ENCODE peak calls at places on chromosomes 4 and X, in six cellular contexts. One of them, this sample, is unnamed.

GRCh38 chrX:21770631-21771321 is 12.9 kb upstream of the SMPX start:
- DNase-seq in fibroblast of pulmonary artery: no peak
- DNase-seq in kidney epithelial cell: no peak
- DNase-seq in CD4-positive, alpha-beta T cell: no peak
- DNase-seq in gastrocnemius medialis: no peak
- DNase-seq in MM.1S: no peak
- DNase-seq in this sample: no peak

GRCh38 chr4:53119685-53120084 is 246.2 kb downstream of the SCFD2 start:
- DNase-seq in fibroblast of pulmonary artery: peak
- DNase-seq in kidney epithelial cell: no peak
- DNase-seq in CD4-positive, alpha-beta T cell: no peak
- DNase-seq in gastrocnemius medialis: no peak
- DNase-seq in MM.1S: no peak
- DNase-seq in this sample: no peak

GRCh38 chr4:57114973-57115372 is 4.8 kb upstream of the IGFBP7 start:
- DNase-seq in fibroblast of pulmonary artery: peak
- DNase-seq in kidney epithelial cell: no peak
- DNase-seq in CD4-positive, alpha-beta T cell: no peak
- DNase-seq in gastrocnemius medialis: no peak
- DNase-seq in MM.1S: no peak
- DNase-seq in this sample: no peak

GRCh38 chr4:2797545-2798305 is 4.8 kb downstream of the SH3BP2 start:
- DNase-seq in fibroblast of pulmonary artery: no peak
- DNase-seq in kidney epithelial cell: no peak
- DNase-seq in CD4-positive, alpha-beta T cell: peak
- DNase-seq in gastrocnemius medialis: peak
- DNase-seq in MM.1S: no peak
- DNase-seq in this sample: no peak

GRCh38 chr4:128394778-128395177 is 107.2 kb upstream of the PGRMC2 start:
- DNase-seq in fibroblast of pulmonary artery: no peak
- DNase-seq in kidney epithelial cell: no peak
- DNase-seq in CD4-positive, alpha-beta T cell: no peak
- DNase-seq in gastrocnemius medialis: peak
- DNase-seq in MM.1S: no peak
- DNase-seq in this sample: no peak

GRCh38 chr4:182265881-182266280 is 22.7 kb downstream of the TENM3 start:
- DNase-seq in fibroblast of pulmonary artery: no peak
- DNase-seq in kidney epithelial cell: no peak
- DNase-seq in CD4-positive, alpha-beta T cell: no peak
- DNase-seq in gastrocnemius medialis: no peak
- DNase-seq in MM.1S: no peak
- DNase-seq in this sample: no peak

GRCh38 chr4:98446499-98447375 is 185.6 kb downstream of the RAP1GDS1 start:
- DNase-seq in fibroblast of pulmonary artery: peak
- DNase-seq in kidney epithelial cell: peak
- DNase-seq in CD4-positive, alpha-beta T cell: peak
- DNase-seq in gastrocnemius medialis: peak
- DNase-seq in MM.1S: peak
- DNase-seq in this sample: no peak

GRCh38 chr4:23956601-23957364 is 66.9 kb upstream of the PPARGC1A start:
- DNase-seq in fibroblast of pulmonary artery: no peak
- DNase-seq in kidney epithelial cell: no peak
- DNase-seq in CD4-positive, alpha-beta T cell: no peak
- DNase-seq in gastrocnemius medialis: no peak
- DNase-seq in MM.1S: no peak
- DNase-seq in this sample: no peak

GRCh38 chr4:91064157-91064853 is 937.1 kb downstream of the CCSER1 start:
- DNase-seq in fibroblast of pulmonary artery: peak
- DNase-seq in kidney epithelial cell: peak
- DNase-seq in CD4-positive, alpha-beta T cell: no peak
- DNase-seq in gastrocnemius medialis: no peak
- DNase-seq in MM.1S: no peak
- DNase-seq in this sample: no peak

GRCh38 chrX:131543774-131544173 is at the start of gene OR13H1:
- DNase-seq in fibroblast of pulmonary artery: no peak
- DNase-seq in kidney epithelial cell: no peak
- DNase-seq in CD4-positive, alpha-beta T cell: no peak
- DNase-seq in gastrocnemius medialis: no peak
- DNase-seq in MM.1S: no peak
- DNase-seq in this sample: no peak

GRCh38 chrX:131548994-131549393 is 5.1 kb downstream of the OR13H1 start:
- DNase-seq in fibroblast of pulmonary artery: no peak
- DNase-seq in kidney epithelial cell: no peak
- DNase-seq in CD4-positive, alpha-beta T cell: no peak
- DNase-seq in gastrocnemius medialis: no peak
- DNase-seq in MM.1S: no peak
- DNase-seq in this sample: no peak

DNA sequence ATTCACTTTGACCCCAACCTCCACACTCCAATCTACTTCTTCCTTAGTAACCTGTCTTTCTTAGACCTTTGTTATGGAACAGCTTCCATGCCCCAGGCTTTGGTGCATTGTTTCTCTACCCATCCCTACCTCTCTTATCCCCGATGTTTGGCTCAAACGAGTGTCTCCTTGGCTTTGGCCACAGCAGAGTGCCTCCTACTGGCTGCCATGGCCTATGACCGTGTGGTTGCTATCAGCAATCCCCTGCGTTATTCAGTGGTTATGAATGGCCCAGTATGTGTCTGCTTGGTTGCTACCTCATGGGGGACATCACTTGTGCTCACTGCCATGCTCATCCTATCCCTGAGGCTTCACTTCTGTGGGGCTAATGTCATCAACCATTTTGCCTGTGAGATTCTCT is 344 bp downstream of the OR13H1 start:
- DNase-seq in fibroblast of pulmonary artery: no peak
- DNase-seq in kidney epithelial cell: no peak
- DNase-seq in CD4-positive, alpha-beta T cell: no peak
- DNase-seq in gastrocnemius medialis: no peak
- DNase-seq in MM.1S: no peak
- DNase-seq in this sample: no peak
- TF ChIP-seq CTCF in fibroblast of pulmonary artery: no peak
- TF ChIP-seq CTCF in kidney epithelial cell: no peak
- TF ChIP-seq CTCF in CD4-positive, alpha-beta T cell: no peak
- TF ChIP-seq CTCF in gastrocnemius medialis: no peak
- TF ChIP-seq CTCF in MM.1S: no peak
- TF ChIP-seq CTCF in this sample: no peak

DNA sequence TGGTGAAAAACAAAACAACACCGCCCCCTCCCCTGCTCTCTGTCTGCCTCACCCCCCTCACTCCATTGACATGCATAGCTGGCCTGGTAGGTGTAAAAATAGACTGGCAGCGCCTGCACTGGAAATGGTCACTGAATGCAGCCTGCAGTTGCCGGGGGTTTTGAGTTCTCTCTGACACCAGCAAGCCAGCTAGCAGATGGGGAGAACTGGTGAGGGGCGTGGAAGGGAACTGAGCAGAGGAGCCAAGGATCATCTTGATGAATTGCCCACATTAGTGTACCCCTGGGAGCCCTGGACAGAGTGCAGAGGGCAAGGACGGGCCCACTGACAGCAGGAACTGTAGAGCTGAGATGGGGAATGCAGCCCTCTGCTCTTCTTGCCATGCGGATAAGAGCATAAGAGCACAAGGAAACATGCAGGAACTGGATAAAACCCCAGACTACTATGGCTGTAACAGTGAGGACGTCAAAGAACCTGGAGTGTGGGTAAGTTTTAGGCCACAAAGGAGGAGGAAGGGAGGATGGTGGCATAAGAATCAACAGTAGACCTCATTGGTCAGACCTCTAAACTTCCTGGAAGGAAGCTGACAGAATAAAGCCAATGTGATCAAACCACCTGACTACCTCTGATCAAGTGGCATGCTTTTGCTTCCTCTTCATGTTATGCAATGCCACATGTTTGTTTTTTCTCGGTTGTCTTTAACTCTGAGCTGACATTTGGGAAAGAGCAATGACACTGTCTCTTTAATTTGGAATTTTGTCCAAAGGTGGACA is 96.3 kb downstream of the ANK2 start:
- DNase-seq in fibroblast of pulmonary artery: no peak
- DNase-seq in kidney epithelial cell: no peak
- DNase-seq in CD4-positive, alpha-beta T cell: no peak
- DNase-seq in gastrocnemius medialis: peak
- DNase-seq in MM.1S: no peak
- DNase-seq in this sample: no peak
- TF ChIP-seq CTCF in fibroblast of pulmonary artery: no peak
- TF ChIP-seq CTCF in kidney epithelial cell: no peak
- TF ChIP-seq CTCF in CD4-positive, alpha-beta T cell: no peak
- TF ChIP-seq CTCF in gastrocnemius medialis: no peak
- TF ChIP-seq CTCF in MM.1S: no peak
- TF ChIP-seq CTCF in this sample: no peak

DNA sequence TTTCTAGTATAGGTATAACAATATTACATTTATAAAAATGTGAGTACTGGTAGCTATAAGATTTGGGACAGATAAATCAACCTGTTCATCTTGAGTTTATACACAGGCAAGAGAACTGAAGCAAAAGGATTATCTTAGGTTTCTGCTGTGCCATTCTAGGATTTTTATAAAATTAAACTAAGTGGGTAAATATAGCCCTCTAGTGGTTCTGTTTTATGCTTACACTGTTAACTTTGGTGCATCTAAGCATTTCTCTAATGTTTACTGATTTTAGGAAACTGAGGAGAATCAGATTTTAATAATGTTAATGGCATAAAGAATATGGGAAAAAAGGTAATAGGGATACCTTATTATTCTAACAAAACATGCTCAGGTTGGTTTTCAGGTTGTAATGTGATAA is 1.1 kb upstream of the RRH start:
- DNase-seq in fibroblast of pulmonary artery: peak
- DNase-seq in kidney epithelial cell: no peak
- DNase-seq in CD4-positive, alpha-beta T cell: no peak
- DNase-seq in gastrocnemius medialis: no peak
- DNase-seq in MM.1S: peak
- DNase-seq in this sample: peak
- TF ChIP-seq CTCF in fibroblast of pulmonary artery: peak
- TF ChIP-seq CTCF in kidney epithelial cell: peak
- TF ChIP-seq CTCF in CD4-positive, alpha-beta T cell: peak
- TF ChIP-seq CTCF in gastrocnemius medialis: peak
- TF ChIP-seq CTCF in MM.1S: peak
- TF ChIP-seq CTCF in this sample: peak

DNA sequence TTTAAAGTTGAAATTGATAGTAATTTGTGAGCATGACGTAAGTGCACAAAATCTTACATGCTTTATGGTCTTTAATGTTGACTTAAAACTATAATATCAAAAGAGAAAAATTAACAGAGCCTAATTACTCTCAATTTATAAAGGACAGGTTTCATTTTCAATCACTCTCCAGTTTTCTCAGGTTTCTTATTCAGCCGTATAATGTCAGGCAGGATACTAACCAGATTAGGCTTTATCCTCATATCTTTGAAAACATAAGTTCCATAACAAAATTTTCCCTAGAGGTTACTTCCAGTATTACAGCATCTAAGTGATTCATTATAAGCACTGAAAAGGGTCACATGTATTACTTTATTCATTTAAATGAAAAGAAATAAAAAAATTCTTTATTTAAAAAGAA is 492.1 kb downstream of the PACRGL start:
- DNase-seq in fibroblast of pulmonary artery: no peak
- DNase-seq in kidney epithelial cell: no peak
- DNase-seq in CD4-positive, alpha-beta T cell: no peak
- DNase-seq in gastrocnemius medialis: no peak
- DNase-seq in MM.1S: no peak
- DNase-seq in this sample: no peak
- TF ChIP-seq CTCF in fibroblast of pulmonary artery: no peak
- TF ChIP-seq CTCF in kidney epithelial cell: no peak
- TF ChIP-seq CTCF in CD4-positive, alpha-beta T cell: no peak
- TF ChIP-seq CTCF in gastrocnemius medialis: no peak
- TF ChIP-seq CTCF in MM.1S: peak
- TF ChIP-seq CTCF in this sample: no peak

GRCh38 chrX:145549476-145549875 is 268.2 kb upstream of the SLITRK2 start:
- DNase-seq in fibroblast of pulmonary artery: no peak
- DNase-seq in kidney epithelial cell: no peak
- DNase-seq in CD4-positive, alpha-beta T cell: no peak
- DNase-seq in gastrocnemius medialis: no peak
- DNase-seq in MM.1S: no peak
- DNase-seq in this sample: no peak

DNA sequence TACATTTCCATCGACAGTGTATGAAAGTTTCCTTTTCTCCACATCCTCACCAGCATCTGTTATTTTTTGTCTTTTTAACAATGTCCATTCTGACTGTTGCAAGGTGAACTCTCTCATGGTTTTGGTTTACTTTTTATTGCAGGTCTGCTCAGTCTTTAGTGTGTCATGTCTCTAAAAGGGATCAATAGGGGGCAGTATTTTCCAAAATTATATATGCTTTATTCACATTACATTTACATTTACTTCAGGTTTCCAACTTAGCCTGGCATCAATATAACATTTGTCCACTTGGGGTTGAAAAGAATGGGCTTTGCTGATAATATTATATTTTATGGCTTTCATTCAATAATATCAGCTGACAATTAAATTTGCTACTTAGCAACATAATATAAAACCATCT is 265.0 kb upstream of the SLITRK2 start:
- DNase-seq in fibroblast of pulmonary artery: no peak
- DNase-seq in kidney epithelial cell: no peak
- DNase-seq in CD4-positive, alpha-beta T cell: no peak
- DNase-seq in gastrocnemius medialis: no peak
- DNase-seq in MM.1S: no peak
- DNase-seq in this sample: no peak
- TF ChIP-seq CTCF in fibroblast of pulmonary artery: no peak
- TF ChIP-seq CTCF in kidney epithelial cell: no peak
- TF ChIP-seq CTCF in CD4-positive, alpha-beta T cell: no peak
- TF ChIP-seq CTCF in gastrocnemius medialis: no peak
- TF ChIP-seq CTCF in MM.1S: no peak
- TF ChIP-seq CTCF in this sample: peak

GRCh38 chr4:177505171-177505615 is 63.0 kb upstream of the AGA start:
- DNase-seq in fibroblast of pulmonary artery: no peak
- DNase-seq in kidney epithelial cell: no peak
- DNase-seq in CD4-positive, alpha-beta T cell: no peak
- DNase-seq in gastrocnemius medialis: no peak
- DNase-seq in MM.1S: no peak
- DNase-seq in this sample: no peak
- TF ChIP-seq CTCF in fibroblast of pulmonary artery: no peak
- TF ChIP-seq CTCF in kidney epithelial cell: no peak
- TF ChIP-seq CTCF in CD4-positive, alpha-beta T cell: no peak
- TF ChIP-seq CTCF in gastrocnemius medialis: no peak
- TF ChIP-seq CTCF in MM.1S: no peak
- TF ChIP-seq CTCF in this sample: no peak

DNA sequence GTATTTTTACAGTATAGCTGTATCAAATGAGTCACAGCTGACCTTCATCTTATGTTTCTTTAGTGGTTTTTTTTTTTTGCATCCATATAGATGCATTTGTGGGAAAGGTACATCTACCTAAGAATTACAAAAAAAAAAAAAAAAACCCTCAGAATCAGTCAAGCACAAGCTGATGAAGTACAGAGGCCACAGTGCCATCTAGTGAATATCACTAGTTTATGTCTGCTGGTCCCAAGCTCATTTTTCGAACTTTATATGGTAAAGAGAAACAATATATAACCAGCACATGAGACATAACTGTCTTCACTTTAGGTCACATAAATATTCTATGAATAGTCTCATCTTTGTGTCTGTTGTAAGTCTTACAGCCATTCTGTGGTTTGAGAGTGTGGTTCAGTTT is 220.1 kb downstream of the DLG3 start:
- DNase-seq in fibroblast of pulmonary artery: peak
- DNase-seq in kidney epithelial cell: peak
- DNase-seq in CD4-positive, alpha-beta T cell: no peak
- DNase-seq in gastrocnemius medialis: no peak
- DNase-seq in MM.1S: peak
- DNase-seq in this sample: peak
- TF ChIP-seq CTCF in fibroblast of pulmonary artery: peak
- TF ChIP-seq CTCF in kidney epithelial cell: peak
- TF ChIP-seq CTCF in CD4-positive, alpha-beta T cell: no peak
- TF ChIP-seq CTCF in gastrocnemius medialis: no peak
- TF ChIP-seq CTCF in MM.1S: peak
- TF ChIP-seq CTCF in this sample: peak